ENCODE peak calls at places on chromosomes 12 and 14, in nine cellular contexts. T is fibroblast of lung, U is MM.1S, M is SK-N-SH, N is GM12878, F is endodermal cell, B is mesenchymal stem cell, X is K562, C is HepG2. V is an unnamed sample.

GRCh38 chr12:66965613-66966012 is 286.7 kb upstream of the GRIP1 start:
- DNase-seq in T (no peak), U (no peak), M (no peak), N (no peak), F (no peak), B (no peak), X (no peak), C (no peak), V (no peak)

GRCh38 chr14:101733211-101733610 is 28.3 kb upstream of the PPP2R5C start:
- DNase-seq in T (peak; percentile 53), U (no peak), M (no peak), N (no peak), F (no peak), B (peak; percentile 37), X (no peak), C (no peak), V (no peak)

GRCh38 chr12:101793401-101793800 is 37.4 kb downstream of the GNPTAB start:
- DNase-seq in T (no peak), U (no peak), M (no peak), N (peak; percentile 9), F (no peak), B (peak; percentile 63), X (peak; percentile 55), C (no peak), V (no peak)

GRCh38 chr12:54759751-54760150 is 94.6 kb upstream of the MUCL1 start:
- DNase-seq in T (no peak), U (peak; percentile 66), M (no peak), N (peak; percentile 7), F (peak; percentile 84), B (peak; percentile 2), X (peak; percentile 17), C (peak; percentile 38), V (peak; percentile 42)

GRCh38 chr14:100287202-100287997 is 18.8 kb downstream of the SLC25A29 start:
- DNase-seq in T (no peak), U (no peak), M (no peak), N (no peak), F (no peak), B (no peak), X (no peak), C (no peak), V (no peak)

GRCh38 chr14:44035707-44036106 is 471.4 kb downstream of the FSCB start:
- DNase-seq in T (no peak), U (no peak), M (no peak), N (no peak), F (no peak), B (no peak), X (no peak), C (no peak), V (no peak)

GRCh38 chr14:56195727-56196126 is 77.5 kb downstream of the PELI2 start:
- DNase-seq in T (peak; percentile 57), U (peak; percentile 90), M (no peak), N (peak; percentile 30), F (no peak), B (peak; percentile 49), X (no peak), C (no peak), V (no peak)

GRCh38 chr12:27332407-27333310 is at the start of gene BMAL2:
- DNase-seq in T (peak; percentile 37), U (peak; percentile 65), M (peak; percentile 87), N (no peak), F (peak; percentile 92), B (peak; percentile 54), X (peak; percentile 44), C (peak; percentile 20), V (no peak)

GRCh38 chr14:20415723-20416622 is 2.7 kb upstream of the TEP1 start:
- DNase-seq in T (peak; percentile 62), U (peak; percentile 55), M (peak; percentile 50), N (peak; percentile 49), F (peak; percentile 65), B (peak; percentile 68), X (peak; percentile 43), C (peak; percentile 69), V (peak; percentile 34)

GRCh38 chr12:88298761-88299242 is 156.7 kb downstream of the TMTC3 start:
- DNase-seq in T (peak; percentile 57), U (no peak), M (no peak), N (peak; percentile 31), F (no peak), B (peak; percentile 78), X (no peak), C (no peak), V (no peak)

GRCh38 chr14:93619176-93619793 is 169.0 kb downstream of the PRIMA1 start:
- DNase-seq in T (peak; percentile 58), U (peak; percentile 33), M (peak; percentile 47), N (peak; percentile 5), F (peak; percentile 72), B (peak; percentile 44), X (peak; percentile 25), C (peak; percentile 47), V (peak; percentile 81)

GRCh38 chr14:64501326-64502171 is 2.1 kb downstream of the ZBTB25 start:
- DNase-seq in T (peak; percentile 63), U (no peak), M (peak; percentile 58), N (no peak), F (no peak), B (peak; percentile 88), X (no peak), C (peak; percentile 55), V (no peak)

GRCh38 chr14:100065161-100065871 is at the start of gene EVL:
- DNase-seq in T (no peak), U (peak; percentile 64), M (no peak), N (peak; percentile 81), F (no peak), B (no peak), X (no peak), C (no peak), V (peak; percentile 18)

GRCh38 chr12:55931780-55932545 is 1.0 kb downstream of the DGKA start:
- DNase-seq in T (peak; percentile 41), U (no peak), M (peak; percentile 88), N (no peak), F (peak; percentile 88), B (peak; percentile 60), X (peak; percentile 69), C (no peak), V (no peak)

GRCh38 chr12:55932546-55932919 is 1.6 kb downstream of the DGKA start:
- DNase-seq in T (peak; percentile 50), U (no peak), M (peak; percentile 44), N (no peak), F (peak; percentile 61), B (peak; percentile 52), X (no peak), C (no peak), V (no peak)

GRCh38 chr12:55934343-55934742 is 3.4 kb downstream of the DGKA start:
- DNase-seq in T (no peak), U (no peak), M (no peak), N (no peak), F (no peak), B (peak; percentile 17), X (no peak), C (no peak), V (no peak)

GRCh38 chr12:55933799-55934174 is 2.8 kb downstream of the DGKA start:
- DNase-seq in T (no peak), U (no peak), M (no peak), N (no peak), F (no peak), B (no peak), X (no peak), C (no peak), V (no peak)

DNA sequence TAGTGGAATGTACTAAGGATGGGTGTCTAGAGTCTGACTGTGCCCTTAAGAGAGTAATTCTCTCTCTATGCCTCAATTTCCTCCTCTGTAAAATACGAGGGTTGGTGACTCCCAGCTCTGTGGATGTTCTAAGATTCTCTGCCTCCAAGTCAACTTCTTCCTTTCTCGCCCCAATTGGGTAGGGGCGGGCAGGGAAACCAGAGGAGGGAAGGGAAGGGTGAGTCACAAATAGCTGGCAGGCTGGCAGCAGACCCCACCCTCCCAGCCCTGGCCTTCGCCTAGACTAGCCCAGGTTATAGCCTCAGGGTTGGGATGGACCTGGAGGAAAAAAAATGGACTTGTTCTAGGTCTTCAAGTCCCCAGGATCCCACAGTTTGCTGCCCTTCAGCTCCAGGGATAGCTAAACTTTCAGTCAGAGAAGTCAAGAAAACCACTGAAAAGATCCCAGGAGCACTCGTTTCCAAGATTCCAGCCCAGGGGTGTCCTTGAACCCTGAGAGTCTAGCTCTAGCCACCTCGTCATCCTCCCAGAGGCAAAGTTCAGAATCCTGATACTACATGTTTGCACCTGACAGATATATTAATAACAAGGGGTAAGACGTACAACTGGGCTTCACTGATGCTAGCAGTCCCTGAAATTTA is 2.3 kb downstream of the DGKA start:
- DNase-seq in T (peak; percentile 36), U (no peak), M (no peak), N (no peak), F (no peak), B (peak; percentile 22), X (no peak), C (no peak), V (no peak)
- H3K4me3 ChIP-seq in T (no peak overlapping the region), U (no peak overlapping the region), M (peak overlapping the region; percentile 72), N (peak overlapping the region; percentile 99), F (no peak overlapping the region), B (no peak overlapping the region), X (no peak overlapping the region), C (no peak overlapping the region), V (no peak overlapping the region)

DNA sequence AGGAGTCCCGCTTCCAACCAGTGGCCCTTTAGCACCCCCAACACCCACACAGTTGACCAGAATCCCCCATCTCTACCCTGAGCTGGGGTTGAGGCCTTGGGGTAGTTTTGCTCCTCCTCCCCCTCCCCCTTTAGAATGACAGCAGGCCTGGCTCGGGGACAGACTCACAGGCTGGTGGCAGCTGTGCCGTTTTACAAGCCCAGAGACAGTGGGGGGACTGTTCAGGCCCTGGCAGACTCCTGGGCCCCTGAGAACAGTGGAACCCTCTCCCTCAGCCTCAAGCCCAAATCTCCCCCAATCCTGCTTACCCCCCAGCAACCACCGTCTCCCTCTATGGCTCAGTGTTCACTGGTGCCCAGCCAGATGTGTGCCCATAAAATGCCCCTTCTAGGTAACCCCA is 10.1 kb downstream of the TMEM119 start:
- DNase-seq in T (no peak), U (no peak), M (peak; percentile 39), N (no peak), F (no peak), B (no peak), X (no peak), C (no peak), V (no peak)
- H3K9ac ChIP-seq in T (no peak overlapping the region), U (no peak overlapping the region), M (no peak overlapping the region), N (no peak overlapping the region), F (no peak overlapping the region), B (no peak overlapping the region), X (no peak overlapping the region), C (no peak overlapping the region), V (no peak overlapping the region)

GRCh38 chr12:94208433-94208921 is 60.1 kb downstream of the PLXNC1 start:
- DNase-seq in T (no peak), U (peak; percentile 83), M (no peak), N (no peak), F (peak; percentile 39), B (no peak), X (peak; percentile 16), C (no peak), V (no peak)
- H3K4me3 ChIP-seq in T (no peak overlapping the region), U (peak overlapping the region; percentile 52), M (no peak overlapping the region), N (peak overlapping the region; percentile 58), F (no peak overlapping the region), B (no peak overlapping the region), X (no peak overlapping the region), C (no peak overlapping the region), V (no peak overlapping the region)

GRCh38 chr14:57247283-57247682 is 21.4 kb downstream of the EXOC5 start:
- DNase-seq in T (no peak), U (no peak), M (no peak), N (no peak), F (no peak), B (no peak), X (no peak), C (no peak), V (no peak)

GRCh38 chr14:57244103-57244502 is 24.6 kb downstream of the EXOC5 start:
- DNase-seq in T (peak; percentile 12), U (no peak), M (no peak), N (no peak), F (no peak), B (peak; percentile 54), X (no peak), C (no peak), V (no peak)

GRCh38 chr14:57245941-57246340 is 22.8 kb downstream of the EXOC5 start:
- DNase-seq in T (no peak), U (no peak), M (no peak), N (no peak), F (no peak), B (no peak), X (no peak), C (no peak), V (no peak)
- H3K9ac ChIP-seq in T (no peak overlapping the region), U (no peak overlapping the region), M (no peak overlapping the region), N (no peak overlapping the region), F (no peak overlapping the region), B (no peak overlapping the region), X (no peak overlapping the region), C (no peak overlapping the region), V (no peak overlapping the region)